ENCODE peak calls at places on chromosomes 12 and 14, in five cellular contexts. One of them, this sample, is unnamed.

GRCh38 chr12:129807101-129807500 is 96.7 kb downstream of the TMEM132D start:
- DNase-seq in A673: no peak
- DNase-seq in mesenteric fat pad: no peak
- DNase-seq in MM.1S: no peak
- DNase-seq in fibroblast of the aortic adventitia: no peak
- DNase-seq in this sample: no peak

GRCh38 chr12:112261559-112261958 is 120.7 kb downstream of the HECTD4 start:
- DNase-seq in A673: peak; percentile 6
- DNase-seq in mesenteric fat pad: no peak
- DNase-seq in MM.1S: no peak
- DNase-seq in fibroblast of the aortic adventitia: no peak
- DNase-seq in this sample: peak; percentile 27

GRCh38 chr14:65373011-65373670 is 39.4 kb upstream of the FUT8 start:
- DNase-seq in A673: no peak
- DNase-seq in mesenteric fat pad: no peak
- DNase-seq in MM.1S: no peak
- DNase-seq in fibroblast of the aortic adventitia: no peak
- DNase-seq in this sample: no peak

GRCh38 chr14:90785474-90785873 is 30.8 kb downstream of the TTC7B start:
- DNase-seq in A673: peak; percentile 76
- DNase-seq in mesenteric fat pad: peak; percentile 87
- DNase-seq in MM.1S: no peak
- DNase-seq in fibroblast of the aortic adventitia: no peak
- DNase-seq in this sample: no peak

GRCh38 chr12:85076688-85077430 is 40.7 kb downstream of the LRRIQ1 start:
- DNase-seq in A673: peak; percentile 80
- DNase-seq in mesenteric fat pad: no peak
- DNase-seq in MM.1S: peak; percentile 70
- DNase-seq in fibroblast of the aortic adventitia: peak; percentile 95
- DNase-seq in this sample: peak; percentile 77

GRCh38 chr12:120584343-120585149 is 3.3 kb upstream of the POP5 start:
- DNase-seq in A673: peak; percentile 52
- DNase-seq in mesenteric fat pad: peak; percentile 92
- DNase-seq in MM.1S: peak; percentile 49
- DNase-seq in fibroblast of the aortic adventitia: peak; percentile 16
- DNase-seq in this sample: peak; percentile 88

GRCh38 chr12:75366629-75367028 is 24.3 kb upstream of the GLIPR1L2 start:
- DNase-seq in A673: no peak
- DNase-seq in mesenteric fat pad: no peak
- DNase-seq in MM.1S: no peak
- DNase-seq in fibroblast of the aortic adventitia: peak; percentile 18
- DNase-seq in this sample: no peak

GRCh38 chr12:110636516-110636915 is 22.6 kb downstream of the TCTN1 start:
- DNase-seq in A673: no peak
- DNase-seq in mesenteric fat pad: no peak
- DNase-seq in MM.1S: no peak
- DNase-seq in fibroblast of the aortic adventitia: no peak
- DNase-seq in this sample: no peak

GRCh38 chr14:105067140-105067968 is 2.1 kb upstream of the GPR132 start:
- DNase-seq in A673: no peak
- DNase-seq in mesenteric fat pad: no peak
- DNase-seq in MM.1S: peak; percentile 18
- DNase-seq in fibroblast of the aortic adventitia: no peak
- DNase-seq in this sample: no peak

GRCh38 chr14:22900088-22900799 is 17.2 kb downstream of the REM2 start:
- DNase-seq in A673: peak; percentile 79
- DNase-seq in mesenteric fat pad: no peak
- DNase-seq in MM.1S: peak; percentile 23
- DNase-seq in fibroblast of the aortic adventitia: peak; percentile 79
- DNase-seq in this sample: peak; percentile 86

GRCh38 chr14:85315290-85315689 is 214.7 kb upstream of the FLRT2 start:
- DNase-seq in A673: peak; percentile 9
- DNase-seq in mesenteric fat pad: no peak
- DNase-seq in MM.1S: no peak
- DNase-seq in fibroblast of the aortic adventitia: no peak
- DNase-seq in this sample: peak; percentile 5

GRCh38 chr12:64716839-64717455 is 42.3 kb downstream of the GNS start:
- DNase-seq in A673: no peak
- DNase-seq in mesenteric fat pad: no peak
- DNase-seq in MM.1S: no peak
- DNase-seq in fibroblast of the aortic adventitia: peak; percentile 8
- DNase-seq in this sample: no peak

GRCh38 chr12:45729233-45730115 is at the start of gene ARID2:
- DNase-seq in A673: peak; percentile 81
- DNase-seq in mesenteric fat pad: no peak
- DNase-seq in MM.1S: peak; percentile 82
- DNase-seq in fibroblast of the aortic adventitia: peak; percentile 73
- DNase-seq in this sample: peak; percentile 84

GRCh38 chr12:68963456-68963859 is 30.5 kb upstream of the CPM start:
- DNase-seq in A673: no peak
- DNase-seq in mesenteric fat pad: no peak
- DNase-seq in MM.1S: no peak
- DNase-seq in fibroblast of the aortic adventitia: no peak
- DNase-seq in this sample: no peak

GRCh38 chr12:67795235-67795634 is 146.7 kb downstream of the DYRK2 start:
- DNase-seq in A673: no peak
- DNase-seq in mesenteric fat pad: no peak
- DNase-seq in MM.1S: no peak
- DNase-seq in fibroblast of the aortic adventitia: no peak
- DNase-seq in this sample: no peak

GRCh38 chr14:52778702-52779101 is 12.7 kb downstream of the GNPNAT1 start:
- DNase-seq in A673: no peak
- DNase-seq in mesenteric fat pad: no peak
- DNase-seq in MM.1S: no peak
- DNase-seq in fibroblast of the aortic adventitia: no peak
- DNase-seq in this sample: no peak

GRCh38 chr14:31401369-31401932 is 18.9 kb downstream of the HEATR5A start:
- DNase-seq in A673: no peak
- DNase-seq in mesenteric fat pad: no peak
- DNase-seq in MM.1S: no peak
- DNase-seq in fibroblast of the aortic adventitia: no peak
- DNase-seq in this sample: no peak

GRCh38 chr14:85399196-85399595 is 130.7 kb upstream of the FLRT2 start:
- DNase-seq in A673: peak; percentile 47
- DNase-seq in mesenteric fat pad: no peak
- DNase-seq in MM.1S: no peak
- DNase-seq in fibroblast of the aortic adventitia: peak; percentile 48
- DNase-seq in this sample: no peak

GRCh38 chr12:27610380-27610779 is 85.9 kb upstream of the REP15 start:
- DNase-seq in A673: peak; percentile 59
- DNase-seq in mesenteric fat pad: no peak
- DNase-seq in MM.1S: no peak
- DNase-seq in fibroblast of the aortic adventitia: peak; percentile 77
- DNase-seq in this sample: no peak

GRCh38 chr14:101185081-101185835 is 281.7 kb upstream of the RTL1 start:
- DNase-seq in A673: no peak
- DNase-seq in mesenteric fat pad: peak; percentile 83
- DNase-seq in MM.1S: no peak
- DNase-seq in fibroblast of the aortic adventitia: no peak
- DNase-seq in this sample: no peak

GRCh38 chr12:57755194-57755453 is 221 bp downstream of the MARCHF9 start:
- DNase-seq in A673: no peak
- DNase-seq in mesenteric fat pad: no peak
- DNase-seq in MM.1S: no peak
- DNase-seq in fibroblast of the aortic adventitia: no peak
- DNase-seq in this sample: no peak

GRCh38 chr12:49763006-49763591 is 21.7 kb downstream of the TMBIM6 start:
- DNase-seq in A673: peak; percentile 79
- DNase-seq in mesenteric fat pad: no peak
- DNase-seq in MM.1S: peak; percentile 34
- DNase-seq in fibroblast of the aortic adventitia: peak; percentile 50
- DNase-seq in this sample: peak; percentile 79

GRCh38 chr14:45743884-45744283 is 490.9 kb upstream of the MIS18BP1 start:
- DNase-seq in A673: no peak
- DNase-seq in mesenteric fat pad: no peak
- DNase-seq in MM.1S: no peak
- DNase-seq in fibroblast of the aortic adventitia: no peak
- DNase-seq in this sample: no peak

GRCh38 chr12:59937148-59937547 is 341.3 kb downstream of the SLC16A7 start:
- DNase-seq in A673: no peak
- DNase-seq in mesenteric fat pad: no peak
- DNase-seq in MM.1S: no peak
- DNase-seq in fibroblast of the aortic adventitia: peak; percentile 31
- DNase-seq in this sample: no peak

GRCh38 chr12:18400186-18400585 is 138.9 kb downstream of the PIK3C2G start:
- DNase-seq in A673: peak; percentile 16
- DNase-seq in mesenteric fat pad: no peak
- DNase-seq in MM.1S: no peak
- DNase-seq in fibroblast of the aortic adventitia: peak; percentile 43
- DNase-seq in this sample: no peak

GRCh38 chr12:105641742-105642141 is 311.3 kb downstream of the C12orf75 start:
- DNase-seq in A673: no peak
- DNase-seq in mesenteric fat pad: no peak
- DNase-seq in MM.1S: no peak
- DNase-seq in fibroblast of the aortic adventitia: no peak
- DNase-seq in this sample: no peak

GRCh38 chr12:13727707-13728147 is 253.7 kb downstream of the GRIN2B start:
- DNase-seq in A673: peak; percentile 91
- DNase-seq in mesenteric fat pad: no peak
- DNase-seq in MM.1S: no peak
- DNase-seq in fibroblast of the aortic adventitia: no peak
- DNase-seq in this sample: no peak

GRCh38 chr12:43957732-43958131 is 121.9 kb downstream of the TMEM117 start:
- DNase-seq in A673: peak; percentile 93
- DNase-seq in mesenteric fat pad: no peak
- DNase-seq in MM.1S: peak; percentile 64
- DNase-seq in fibroblast of the aortic adventitia: peak; percentile 71
- DNase-seq in this sample: peak; percentile 59

GRCh38 chr14:93231129-93231979 is 24.3 kb downstream of the UBR7 start:
- DNase-seq in A673: peak; percentile 68
- DNase-seq in mesenteric fat pad: no peak
- DNase-seq in MM.1S: no peak
- DNase-seq in fibroblast of the aortic adventitia: peak; percentile 60
- DNase-seq in this sample: no peak

GRCh38 chr14:104822821-104823615 is 22.1 kb downstream of the ZBTB42 start:
- DNase-seq in A673: no peak
- DNase-seq in mesenteric fat pad: no peak
- DNase-seq in MM.1S: no peak
- DNase-seq in fibroblast of the aortic adventitia: no peak
- DNase-seq in this sample: no peak

GRCh38 chr14:61260939-61261776 is 20.0 kb downstream of the TMEM30B start:
- DNase-seq in A673: no peak
- DNase-seq in mesenteric fat pad: no peak
- DNase-seq in MM.1S: no peak
- DNase-seq in fibroblast of the aortic adventitia: peak; percentile 95
- DNase-seq in this sample: no peak

GRCh38 chr14:50957296-50957695 is 13.0 kb upstream of the PYGL start:
- DNase-seq in A673: peak; percentile 83
- DNase-seq in mesenteric fat pad: no peak
- DNase-seq in MM.1S: no peak
- DNase-seq in fibroblast of the aortic adventitia: peak; percentile 69
- DNase-seq in this sample: no peak

This sample was measured in neural progenitor cell.